ENCODE peak calls at places on chromosomes 7 and 10, in four cellular contexts. A, Y, J and Z are unnamed samples.

GRCh38 chr7:30184804-30185487 is 50.2 kb downstream of the MTURN start:
- DNase-seq in A (no peak), Y (no peak), J (peak; percentile 14), Z (no peak)

GRCh38 chr7:114921636-114922150 is at the start of gene MDFIC:
- DNase-seq in A (no peak), Y (no peak), J (no peak), Z (no peak)

GRCh38 chr10:72049969-72050781 is 38.2 kb downstream of the SPOCK2 start:
- DNase-seq in A (peak; percentile 39), Y (no peak), J (no peak), Z (no peak)

GRCh38 chr7:116153050-116153449 is 57.3 kb upstream of the TES start:
- DNase-seq in A (no peak), Y (no peak), J (no peak), Z (no peak)

GRCh38 chr10:64555609-64556008 is 1034.4 kb downstream of the REEP3 start:
- DNase-seq in A (no peak), Y (no peak), J (no peak), Z (no peak)

GRCh38 chr7:70595741-70596574 is 536.0 kb upstream of the GALNT17 start:
- DNase-seq in A (peak; percentile 40), Y (peak; percentile 33), J (no peak), Z (no peak)

GRCh38 chr10:110471566-110472139 is 26.1 kb upstream of the DUSP5 start:
- DNase-seq in A (no peak), Y (no peak), J (peak; percentile 65), Z (no peak)

GRCh38 chr7:15332962-15333361 is 228.9 kb downstream of the AGMO start:
- DNase-seq in A (no peak), Y (no peak), J (no peak), Z (no peak)

GRCh38 chr7:135670179-135670578 is 7.9 kb downstream of the STMP1 start:
- DNase-seq in A (no peak), Y (no peak), J (peak; percentile 84), Z (no peak)

GRCh38 chr10:5861269-5862031 is 28.2 kb downstream of the ANKRD16 start:
- DNase-seq in A (no peak), Y (no peak), J (peak; percentile 68), Z (no peak)

GRCh38 chr7:115680921-115681320 is 349.6 kb downstream of the TFEC start:
- DNase-seq in A (no peak), Y (no peak), J (no peak), Z (no peak)

GRCh38 chr10:76971565-76972170 is 665.9 kb downstream of the KCNMA1 start:
- DNase-seq in A (peak; percentile 25), Y (no peak), J (no peak), Z (no peak)

GRCh38 chr7:158239290-158239981 is 348.2 kb downstream of the PTPRN2 start:
- DNase-seq in A (peak; percentile 65), Y (peak; percentile 76), J (no peak), Z (no peak)

GRCh38 chr7:75729851-75730274 is 8.9 kb downstream of the HIP1 start:
- DNase-seq in A (no peak), Y (no peak), J (no peak), Z (no peak)

GRCh38 chr7:73704640-73705550 is 14.6 kb downstream of the STX1A start:
- DNase-seq in A (no peak), Y (no peak), J (no peak), Z (no peak)

GRCh38 chr10:18313626-18314025 is 173.4 kb downstream of the CACNB2 start:
- DNase-seq in A (no peak), Y (no peak), J (no peak), Z (no peak)

GRCh38 chr7:13476881-13477444 is 512.5 kb downstream of the ETV1 start:
- DNase-seq in A (no peak), Y (no peak), J (no peak), Z (no peak)
- TF ChIP-seq CTCF in A (peak; percentile 43), Y (no peak), J (peak; percentile 25), Z (no peak)

DNA sequence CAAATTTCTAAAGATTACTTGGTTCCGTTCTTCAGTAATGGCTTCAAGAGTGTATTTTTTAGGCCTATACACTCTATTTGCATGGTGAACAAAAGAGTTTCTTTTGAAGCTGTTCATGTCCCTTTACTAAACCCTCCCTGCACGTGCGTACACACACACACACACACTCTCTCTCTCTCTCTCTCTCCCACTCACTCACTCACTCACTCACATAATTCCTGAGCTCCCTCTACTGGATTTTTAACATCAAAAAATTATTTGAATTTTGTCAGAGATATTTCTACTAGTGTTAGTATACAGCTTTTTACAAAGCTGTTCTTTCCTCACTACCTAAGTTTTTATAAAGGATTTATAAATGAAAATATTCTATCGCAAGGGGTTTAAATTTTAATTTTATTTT is 85.9 kb downstream of the UBE3C start:
- DNase-seq in A (no peak), Y (no peak), J (peak; percentile 44), Z (no peak)
- TF ChIP-seq CTCF in A (peak; percentile 46), Y (no peak), J (peak; percentile 31), Z (peak; percentile 44)

GRCh38 chr10:44880090-44880715 is 30.9 kb upstream of the TMEM72 start:
- DNase-seq in A (no peak), Y (no peak), J (no peak), Z (no peak)

GRCh38 chr10:44881639-44882038 is 29.5 kb upstream of the TMEM72 start:
- DNase-seq in A (no peak), Y (no peak), J (no peak), Z (no peak)

GRCh38 chr10:44879531-44879899 is 31.6 kb upstream of the TMEM72 start:
- DNase-seq in A (no peak), Y (no peak), J (no peak), Z (no peak)

GRCh38 chr10:44882146-44882720 is 28.9 kb upstream of the TMEM72 start:
- DNase-seq in A (no peak), Y (peak; percentile 63), J (no peak), Z (no peak)

GRCh38 chr10:44878704-44879530 is 32.2 kb upstream of the TMEM72 start:
- DNase-seq in A (peak; percentile 83), Y (peak; percentile 86), J (peak; percentile 80), Z (peak; percentile 92)
- TF ChIP-seq CTCF in A (no peak), Y (no peak), J (peak; percentile 18), Z (peak; percentile 32)

GRCh38 chr7:25389489-25390106 is 161.3 kb upstream of the NPVF start:
- DNase-seq in A (no peak), Y (no peak), J (peak; percentile 55), Z (no peak)
- TF ChIP-seq CTCF in A (peak; percentile 58), Y (no peak), J (peak; percentile 68), Z (peak; percentile 84)

DNA sequence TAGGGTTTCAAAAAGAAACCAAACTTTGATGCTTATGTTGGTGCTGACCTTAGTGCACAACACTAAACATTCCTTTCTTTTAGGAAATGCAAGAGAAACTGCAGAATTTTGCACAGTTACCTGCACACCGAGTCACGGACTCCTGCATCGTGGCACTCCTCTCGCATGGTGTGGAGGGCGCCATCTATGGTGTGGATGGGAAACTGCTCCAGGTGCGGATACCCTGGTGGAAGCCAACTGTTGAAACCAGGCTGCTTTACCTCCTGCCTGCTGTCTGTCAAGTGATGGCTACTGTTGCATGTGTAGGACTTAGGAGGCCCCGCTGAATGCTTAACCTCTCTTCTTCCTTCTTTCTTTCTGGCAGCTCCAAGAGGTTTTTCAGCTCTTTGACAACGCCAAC is 11.7 kb downstream of the CASP2 start:
- DNase-seq in A (peak; percentile 55), Y (peak; percentile 38), J (no peak), Z (no peak)
- TF ChIP-seq CTCF in A (peak; percentile 79), Y (no peak), J (peak; percentile 49), Z (peak; percentile 72)